ENCODE peak calls at places on chromosomes 7 and 10, in eight cellular contexts. J, Y, R, Z, F, A, P and G are unnamed samples.

GRCh38 chr10:110774069-110775021 is 97.4 kb upstream of the PDCD4 start:
- DNase-seq in Y (no peak), F (no peak), Z (no peak), J (peak), P (no peak), A (peak), R (peak), G (peak)

GRCh38 chr7:44897299-44897698 is 12.0 kb upstream of the PURB start:
- DNase-seq in F (no peak), P (no peak), R (no peak), J (no peak), A (peak), Z (no peak), Y (no peak), G (no peak)

GRCh38 chr7:28953628-28954027 is 4.5 kb downstream of the TRIL start:
- DNase-seq in P (no peak), R (peak), J (no peak), Z (no peak), F (no peak), A (peak), Y (no peak), G (no peak)

GRCh38 chr7:74043523-74043951 is 15.6 kb downstream of the ELN start:
- DNase-seq in J (no peak), F (peak), Z (peak), Y (peak), R (peak), P (no peak), A (peak), G (no peak)

GRCh38 chr10:118590334-118590733 is 5.1 kb downstream of the PRLHR start:
- DNase-seq in F (peak), J (peak), Z (peak), R (no peak), A (peak), P (no peak), Y (no peak), G (peak)

GRCh38 chr10:117004627-117005453 is at the start of gene SHTN1:
- DNase-seq in J (peak), Z (peak), R (peak), A (peak), Y (no peak), P (peak), F (peak), G (peak)

GRCh38 chr7:143490719-143491306 is 13.1 kb downstream of the TAS2R41 start:
- DNase-seq in P (no peak), F (peak), J (peak), R (peak), Y (no peak), Z (no peak), A (peak), G (no peak)

GRCh38 chr7:82291931-82292330 is 151.6 kb downstream of the CACNA2D1 start:
- DNase-seq in P (no peak), J (no peak), F (no peak), Y (no peak), A (no peak), Z (no peak), R (no peak), G (no peak)

GRCh38 chr10:73537288-73537687 is 41.5 kb upstream of the PPP3CB start:
- DNase-seq in R (no peak), J (no peak), Z (no peak), P (no peak), F (no peak), Y (no peak), A (no peak), G (no peak)

GRCh38 chr10:132549416-132549815 is 11.8 kb downstream of the INPP5A start:
- DNase-seq in A (no peak), Y (no peak), F (no peak), P (no peak), Z (peak), J (no peak), R (no peak), G (no peak)

GRCh38 chr10:130066743-130067142 is 43.9 kb downstream of the C10orf143 start:
- DNase-seq in R (no peak), P (no peak), Y (no peak), A (no peak), F (no peak), J (no peak), Z (no peak), G (no peak)

GRCh38 chr10:92142512-92142911 is 148.4 kb downstream of the CPEB3 start:
- DNase-seq in Z (no peak), A (no peak), Y (no peak), J (no peak), F (no peak), R (no peak), P (no peak), G (no peak)

DNA sequence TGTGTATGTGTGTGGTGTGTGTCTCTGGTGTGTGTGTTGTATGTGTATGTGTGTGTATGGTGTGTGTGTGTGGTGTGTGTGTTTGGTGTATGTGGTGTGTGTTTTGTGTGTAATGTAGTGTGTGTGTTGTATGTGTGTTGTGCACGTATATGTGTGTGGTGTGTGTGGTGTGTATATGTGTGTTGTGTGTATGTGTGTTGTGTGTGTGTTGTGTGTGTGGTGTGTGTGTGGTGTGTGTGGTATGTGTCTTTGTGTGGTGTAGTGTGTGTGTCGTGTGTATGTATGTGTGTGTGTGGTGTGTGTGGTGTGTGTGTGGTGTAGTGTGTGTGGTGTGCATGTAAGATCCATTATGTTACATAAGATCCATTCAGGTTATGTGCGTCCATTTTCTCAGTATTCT is 21.9 kb upstream of the VIPR2 start:
- DNase-seq in Y (no peak), A (no peak), J (no peak), R (no peak), Z (no peak), F (no peak), P (no peak), G (no peak)
- TF ChIP-seq CTCF in Y (no peak), A (no peak), J (no peak), R (no peak), Z (no peak), F (no peak), P (no peak), G (no peak)

GRCh38 chr10:11557513-11557912 is 53.9 kb downstream of the USP6NL start:
- DNase-seq in J (no peak), A (no peak), R (no peak), P (no peak), F (no peak), Y (no peak), Z (no peak), G (no peak)

GRCh38 chr10:11553773-11554381 is 57.6 kb downstream of the USP6NL start:
- DNase-seq in F (no peak), Y (no peak), P (no peak), Z (no peak), J (no peak), R (no peak), A (no peak), G (no peak)

GRCh38 chr10:11551915-11552602 is 59.4 kb downstream of the USP6NL start:
- DNase-seq in A (peak), J (peak), R (peak), Z (no peak), F (no peak), P (no peak), Y (peak), G (peak)

GRCh38 chr10:11557967-11558366 is 53.5 kb downstream of the USP6NL start:
- DNase-seq in F (no peak), J (no peak), R (no peak), Z (no peak), Y (no peak), A (no peak), P (no peak), G (no peak)

DNA sequence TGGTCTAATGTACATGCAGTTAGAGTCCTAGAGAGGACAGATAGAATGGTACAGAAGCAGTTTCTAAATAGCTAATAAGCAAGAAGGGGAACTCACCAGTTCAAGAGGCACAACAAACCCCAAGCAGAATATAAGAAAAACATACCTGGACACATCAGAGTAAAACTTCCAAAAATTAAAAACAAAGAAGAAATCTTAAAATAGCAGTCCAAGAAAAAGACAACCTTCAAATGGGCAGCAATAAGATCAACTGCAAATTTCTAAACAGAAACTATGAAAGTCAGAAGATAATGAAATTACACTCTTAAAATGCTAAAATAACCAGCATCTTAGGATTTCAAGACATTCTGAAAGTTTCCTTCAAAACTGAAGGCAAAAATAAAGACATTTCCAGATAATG is 55.9 kb downstream of the USP6NL start:
- DNase-seq in Z (no peak), R (no peak), P (no peak), A (no peak), Y (no peak), F (no peak), J (no peak), G (no peak)
- H3K4me3 ChIP-seq in Z (no peak), R (no peak), P (no peak), A (no peak), Y (no peak), F (no peak), J (no peak), G (no peak)

GRCh38 chr10:51759896-51760534 is 60.6 kb upstream of the CSTF2T start:
- DNase-seq in Z (no peak), Y (no peak), R (peak), P (no peak), F (no peak), A (no peak), J (no peak), G (no peak)

GRCh38 chr10:51763746-51764145 is 64.4 kb upstream of the CSTF2T start:
- DNase-seq in P (no peak), F (no peak), Z (no peak), R (no peak), J (no peak), Y (no peak), A (no peak), G (no peak)

GRCh38 chr10:51760864-51761263 is 61.5 kb upstream of the CSTF2T start:
- DNase-seq in A (no peak), F (no peak), Y (no peak), Z (no peak), J (no peak), R (no peak), P (no peak), G (no peak)

DNA sequence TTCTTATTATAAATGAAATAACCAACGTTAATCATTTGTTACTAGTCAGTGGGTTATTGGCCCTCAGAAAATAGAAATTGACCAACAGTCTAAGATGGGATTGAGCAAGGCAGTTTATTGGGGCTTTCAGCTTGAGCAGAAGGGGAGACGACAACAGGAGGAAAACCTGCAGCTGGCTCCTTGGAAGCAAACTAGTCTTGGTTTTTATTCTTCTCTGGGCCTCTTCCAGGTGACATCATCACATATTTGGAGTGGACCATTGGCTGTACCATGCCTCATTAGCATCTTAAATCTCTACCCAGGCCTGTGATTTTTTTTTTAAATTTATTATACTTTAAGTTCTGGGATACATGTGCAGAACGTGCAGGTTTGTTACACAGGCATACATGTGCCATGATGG is 59.0 kb upstream of the CSTF2T start:
- DNase-seq in Y (no peak), R (no peak), J (no peak), A (no peak), Z (no peak), F (no peak), P (no peak), G (no peak)
- TF ChIP-seq CTCF in Y (no peak), R (no peak), J (no peak), A (no peak), Z (no peak), F (no peak), P (no peak), G (no peak)

DNA sequence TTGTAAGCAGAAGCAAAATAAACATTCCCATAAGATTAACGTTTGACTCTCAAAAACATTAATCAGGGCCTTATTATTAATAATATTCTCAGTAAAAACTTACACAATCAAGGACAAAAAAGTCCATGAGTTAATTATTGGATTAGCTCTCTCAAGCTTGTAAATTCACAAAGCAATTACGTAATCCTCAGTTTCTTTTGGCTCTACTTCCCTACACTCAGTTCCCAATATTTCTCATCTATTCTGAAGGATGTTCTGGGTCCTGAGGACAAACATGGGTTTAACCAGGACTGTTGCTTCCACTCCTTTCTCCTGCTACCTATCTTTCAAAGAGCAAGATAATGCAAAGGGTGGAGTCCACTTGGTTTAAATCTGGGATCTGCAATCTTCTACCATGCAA is 15.1 kb downstream of the FBXL13 start:
- DNase-seq in Y (no peak), F (no peak), A (peak), J (no peak), Z (no peak), R (peak), P (no peak), G (peak)
- H3K4me3 ChIP-seq in Y (no peak), F (no peak), A (no peak), J (no peak), Z (no peak), R (no peak), P (no peak), G (no peak)

GRCh38 chr7:2522780-2523433 is 3.3 kb downstream of the LFNG start:
- DNase-seq in Y (no peak), R (no peak), A (peak), J (peak), P (no peak), F (peak), Z (no peak), G (no peak)

GRCh38 chr7:2521341-2521745 is 1.8 kb downstream of the LFNG start:
- DNase-seq in P (no peak), J (no peak), R (no peak), Z (no peak), Y (no peak), F (peak), A (no peak), G (no peak)

GRCh38 chr7:2520808-2521146 is 1.2 kb downstream of the LFNG start:
- DNase-seq in P (no peak), A (no peak), Z (no peak), R (no peak), F (no peak), Y (no peak), J (no peak), G (no peak)

GRCh38 chr7:2523461-2523905 is 3.9 kb downstream of the LFNG start:
- DNase-seq in F (peak), J (no peak), A (no peak), Z (no peak), R (no peak), Y (no peak), P (no peak), G (no peak)

GRCh38 chr7:2521952-2522591 is 2.5 kb downstream of the LFNG start:
- DNase-seq in Y (no peak), Z (no peak), A (no peak), P (no peak), J (peak), R (no peak), F (peak), G (no peak)
- TF ChIP-seq CTCF in Y (no peak), Z (no peak), A (peak), P (no peak), J (no peak), R (no peak), F (peak), G (no peak)

GRCh38 chr7:18518555-18518954 is 23.0 kb downstream of the HDAC9 start:
- DNase-seq in Z (no peak), Y (no peak), F (no peak), P (no peak), R (no peak), J (no peak), A (no peak), G (no peak)

GRCh38 chr7:18520450-18521235 is 25.1 kb downstream of the HDAC9 start:
- DNase-seq in Z (no peak), P (no peak), F (no peak), A (peak), J (no peak), R (peak), Y (no peak), G (peak)

GRCh38 chr7:18524248-18524647 is 28.7 kb downstream of the HDAC9 start:
- DNase-seq in F (no peak), R (no peak), A (no peak), P (no peak), J (no peak), Y (no peak), Z (no peak), G (no peak)

GRCh38 chr7:18521236-18521589 is 25.7 kb downstream of the HDAC9 start:
- DNase-seq in P (no peak), Z (no peak), R (peak), F (no peak), Y (no peak), A (no peak), J (no peak), G (no peak)

GRCh38 chr7:18521945-18522566 is 26.5 kb downstream of the HDAC9 start:
- DNase-seq in R (no peak), P (no peak), Y (no peak), A (no peak), F (peak), Z (no peak), J (no peak), G (peak)
- H3K4me3 ChIP-seq in R (no peak), P (no peak), Y (no peak), A (no peak), F (no peak), Z (no peak), J (no peak), G (no peak)

GRCh38 chr7:148265896-148266295 is 324.7 kb upstream of the C7orf33 start:
- DNase-seq in A (no peak), Y (no peak), P (no peak), F (no peak), J (no peak), Z (no peak), R (no peak), G (no peak)

GRCh38 chr7:148261523-148261922 is 329.0 kb upstream of the C7orf33 start:
- DNase-seq in P (no peak), Z (no peak), F (no peak), Y (no peak), A (no peak), J (no peak), R (no peak), G (no peak)

GRCh38 chr7:148261996-148262688 is 328.4 kb upstream of the C7orf33 start:
- DNase-seq in R (no peak), Z (no peak), P (no peak), Y (no peak), J (no peak), A (no peak), F (peak), G (no peak)

GRCh38 chr7:148262721-148263229 is 327.8 kb upstream of the C7orf33 start:
- DNase-seq in R (peak), P (peak), J (peak), Y (no peak), Z (peak), F (peak), A (peak), G (no peak)

DNA sequence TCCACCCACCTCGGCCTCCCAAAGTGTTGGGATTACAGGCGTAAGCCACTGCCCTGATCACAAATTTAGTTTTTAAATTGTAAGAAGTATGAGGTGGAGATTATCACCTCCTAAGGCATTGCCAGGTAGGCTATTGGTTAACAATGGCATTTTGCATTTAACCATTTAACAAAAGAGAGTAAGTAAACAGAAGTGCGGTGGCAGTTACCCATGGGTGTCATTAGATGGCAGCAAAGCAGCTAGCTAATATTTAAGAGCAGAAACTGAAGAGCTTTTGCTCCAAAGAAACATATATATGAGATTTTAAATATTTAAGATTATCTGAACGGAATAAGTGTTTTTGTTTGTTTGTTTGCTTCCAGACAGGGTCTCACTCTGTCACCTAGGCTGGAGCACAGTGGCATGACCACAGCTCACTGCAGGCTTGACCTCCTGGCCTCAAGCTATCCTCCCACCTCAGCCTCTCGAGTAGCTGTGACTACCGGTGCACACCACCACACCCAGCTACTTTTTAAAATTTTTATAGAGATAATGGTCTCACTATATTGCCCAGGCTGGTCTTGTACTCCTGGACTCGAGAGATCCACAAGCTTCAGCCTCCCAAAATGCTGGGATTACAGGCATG is 325.5 kb upstream of the C7orf33 start:
- DNase-seq in A (peak), P (no peak), F (peak), Y (no peak), R (peak), J (peak), Z (no peak), G (peak)
- TF ChIP-seq CTCF in A (peak), P (peak), F (peak), Y (peak), R (peak), J (peak), Z (peak), G (peak)

GRCh38 chr7:47379629-47380324 is 202.1 kb downstream of the TNS3 start:
- DNase-seq in Z (peak), F (peak), A (peak), P (no peak), J (peak), Y (peak), R (peak), G (peak)
- H3K4me3 ChIP-seq in Z (no peak), F (no peak), A (peak), P (no peak), J (no peak), Y (no peak), R (no peak), G (no peak)

GRCh38 chr7:85464042-85464651 is 277.3 kb upstream of the SEMA3D start:
- DNase-seq in J (no peak), Z (no peak), F (no peak), A (peak), Y (no peak), R (peak), P (no peak), G (no peak)
- TF ChIP-seq CTCF in J (peak), Z (no peak), F (peak), A (peak), Y (peak), R (peak), P (no peak), G (no peak)

DNA sequence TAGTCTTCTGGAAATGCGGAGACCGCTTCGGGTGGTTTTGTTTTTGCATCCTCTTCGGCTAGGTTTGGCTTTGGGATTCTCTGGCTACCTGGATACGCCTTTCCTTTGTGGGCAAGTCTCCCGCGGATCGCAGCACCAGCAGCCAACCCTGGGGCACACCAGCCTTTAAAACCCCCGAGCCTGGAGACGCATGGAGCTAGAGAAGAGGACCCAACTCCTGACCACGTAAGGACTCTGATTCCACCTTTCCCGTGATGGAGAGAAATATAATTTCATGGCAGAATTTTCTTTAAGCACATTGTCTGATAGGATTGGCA is 535.4 kb upstream of the GALNT17 start:
- DNase-seq in A (no peak), F (no peak), R (no peak), Y (no peak), P (no peak), J (no peak), Z (no peak), G (no peak)
- H3K4me3 ChIP-seq in A (no peak), F (peak), R (no peak), Y (no peak), P (peak), J (no peak), Z (no peak), G (peak)